ENCODE peak calls at places on chromosome 4, in four cellular contexts. D is breast epithelium, X is upper lobe of left lung, A is K562. Q is an unnamed sample.

GRCh38 chr4:19521151-19521550 is 730.6 kb upstream of the SLIT2 start:
- DNase-seq in A (no peak), D (no peak), X (no peak), Q (no peak)

GRCh38 chr4:109562457-109563237 is 2.6 kb downstream of the MCUB start:
- DNase-seq in A (no peak), X (no peak), D (no peak), Q (no peak)

GRCh38 chr4:77036206-77036605 is 39.6 kb downstream of the CCNI start:
- DNase-seq in A (no peak), X (no peak), D (peak; percentile 57), Q (no peak)

GRCh38 chr4:83285022-83285387 is 407 bp upstream of the COQ2 start:
- DNase-seq in D (no peak), A (no peak), X (peak; percentile 25), Q (no peak)

GRCh38 chr4:183098080-183098722 is 856 bp upstream of the WWC2 start:
- DNase-seq in D (peak; percentile 28), A (peak; percentile 61), X (peak; percentile 54), Q (peak; percentile 38)

GRCh38 chr4:119238068-119238722 is 25.7 kb downstream of the USP53 start:
- DNase-seq in D (no peak), X (no peak), A (no peak), Q (peak; percentile 12)

GRCh38 chr4:79842162-79842561 is 230.9 kb downstream of the ANTXR2 start:
- DNase-seq in A (no peak), D (no peak), X (no peak), Q (no peak)

GRCh38 chr4:76867880-76868655 is 29.9 kb downstream of the SOWAHB start:
- DNase-seq in D (no peak), A (no peak), X (no peak), Q (no peak)

GRCh38 chr4:48388504-48389154 is 47.3 kb downstream of the SLAIN2 start:
- DNase-seq in A (no peak), D (no peak), X (no peak), Q (no peak)

GRCh38 chr4:151031831-151032605 is 16.9 kb upstream of the LRBA start:
- DNase-seq in X (no peak), D (no peak), A (peak; percentile 26), Q (no peak)

GRCh38 chr4:43456383-43456782 is 563.9 kb downstream of the GRXCR1 start:
- DNase-seq in A (no peak), X (no peak), D (no peak), Q (no peak)

GRCh38 chr4:26151615-26152014 is 169.2 kb upstream of the RBPJ start:
- DNase-seq in X (no peak), A (no peak), D (no peak), Q (no peak)

GRCh38 chr4:83639849-83640493 is 104.1 kb downstream of the GPAT3 start:
- DNase-seq in A (peak; percentile 66), D (peak; percentile 30), X (peak; percentile 59), Q (peak; percentile 28)

GRCh38 chr4:62814510-62815047 is 1594.7 kb downstream of the TECRL start:
- DNase-seq in D (no peak), A (no peak), X (no peak), Q (no peak)

GRCh38 chr4:127782275-127783025 is at the start of gene HSPA4L:
- DNase-seq in A (peak; percentile 33), X (peak; percentile 70), D (peak; percentile 55), Q (peak; percentile 25)

GRCh38 chr4:76585270-76585669 is 150.2 kb downstream of the SHROOM3 start:
- DNase-seq in D (no peak), X (no peak), A (no peak), Q (no peak)

DNA sequence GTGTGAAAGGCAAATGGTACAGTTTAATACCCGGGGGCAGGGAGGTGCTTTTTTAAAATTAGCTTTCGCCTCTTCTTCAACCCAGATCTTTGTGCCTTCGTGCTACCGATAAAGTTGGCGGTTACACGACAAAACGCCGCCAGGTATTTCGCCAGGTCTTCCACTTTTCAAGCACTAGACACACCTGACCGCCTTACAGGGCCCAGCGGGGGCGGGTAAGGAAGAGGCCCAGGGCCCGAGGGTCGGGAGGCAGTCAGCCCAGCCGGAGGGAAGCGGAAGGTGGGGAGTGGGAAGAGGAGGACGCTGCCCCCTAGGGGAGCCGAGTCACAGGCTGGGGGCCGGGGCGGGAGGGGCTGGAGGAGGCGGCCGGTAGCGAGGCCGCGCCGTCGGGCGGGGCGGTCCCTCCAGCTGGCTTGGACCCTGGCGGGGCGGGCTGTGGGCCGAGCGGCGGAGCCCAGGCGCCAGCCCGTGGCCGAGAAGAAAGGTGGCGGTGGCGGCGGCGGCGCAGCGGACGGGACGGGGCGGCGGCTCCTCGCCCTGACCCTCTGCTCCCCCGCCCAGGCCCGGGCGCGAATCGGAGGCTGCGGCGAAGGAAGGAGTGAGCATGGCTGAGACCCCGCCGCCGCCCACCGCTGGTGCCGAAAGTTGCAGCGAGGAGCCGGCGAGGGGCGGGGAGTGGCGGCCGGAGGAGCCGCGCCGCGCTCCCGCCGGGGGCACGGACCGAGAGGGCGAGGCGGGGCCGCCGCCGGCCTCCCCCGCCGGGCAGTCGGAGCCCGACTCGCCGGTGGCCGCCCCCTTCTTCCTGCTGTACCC is 16.2 kb downstream of the UTP3 start:
- DNase-seq in D (peak; percentile 59), X (peak; percentile 91), A (peak; percentile 86), Q (peak; percentile 54)
- TF ChIP-seq POLR2AphosphoS5 in D (peak; percentile 16), X (peak; percentile 73), A (peak; percentile 57), Q (no peak)

GRCh38 chr4:38152305-38152704 is 192.1 kb downstream of the PTTG2 start:
- DNase-seq in X (no peak), D (no peak), A (no peak), Q (no peak)

GRCh38 chr4:38150021-38150671 is 189.9 kb downstream of the PTTG2 start:
- DNase-seq in X (no peak), A (no peak), D (no peak), Q (no peak)

GRCh38 chr4:38149472-38149871 is 189.3 kb downstream of the PTTG2 start:
- DNase-seq in X (no peak), A (no peak), D (no peak), Q (no peak)

GRCh38 chr4:38151870-38152269 is 191.7 kb downstream of the PTTG2 start:
- DNase-seq in D (no peak), X (no peak), A (no peak), Q (no peak)

DNA sequence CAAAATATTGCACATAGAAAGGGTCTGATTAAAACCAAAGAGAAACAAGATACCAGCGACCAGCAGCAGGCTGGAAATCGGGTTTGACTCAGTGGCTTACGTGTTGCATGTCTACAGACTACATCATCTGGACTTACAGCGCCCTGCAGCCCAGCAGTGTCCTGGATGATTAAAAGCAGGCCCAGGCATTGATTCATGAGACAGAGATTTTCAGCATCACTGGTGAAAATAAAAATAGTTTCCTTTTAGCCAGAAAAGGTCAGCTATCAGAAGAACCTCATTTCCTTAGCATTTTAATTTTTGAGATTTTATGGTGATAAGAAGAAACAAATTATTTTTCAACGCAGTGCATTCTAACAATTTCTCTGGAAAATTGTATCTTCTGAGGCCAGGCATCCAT is 190.6 kb downstream of the PTTG2 start:
- DNase-seq in X (no peak), D (no peak), A (no peak), Q (no peak)
- TF ChIP-seq POLR2AphosphoS5 in X (no peak), D (no peak), A (no peak), Q (no peak)

GRCh38 chr4:129095811-129096454 is at the start of gene C4orf33:
- DNase-seq in D (peak; percentile 66), A (peak; percentile 67), X (peak; percentile 80), Q (peak; percentile 43)
- TF ChIP-seq POLR2AphosphoS5 in D (no peak), A (peak; percentile 58), X (no peak), Q (peak; percentile 92)

DNA sequence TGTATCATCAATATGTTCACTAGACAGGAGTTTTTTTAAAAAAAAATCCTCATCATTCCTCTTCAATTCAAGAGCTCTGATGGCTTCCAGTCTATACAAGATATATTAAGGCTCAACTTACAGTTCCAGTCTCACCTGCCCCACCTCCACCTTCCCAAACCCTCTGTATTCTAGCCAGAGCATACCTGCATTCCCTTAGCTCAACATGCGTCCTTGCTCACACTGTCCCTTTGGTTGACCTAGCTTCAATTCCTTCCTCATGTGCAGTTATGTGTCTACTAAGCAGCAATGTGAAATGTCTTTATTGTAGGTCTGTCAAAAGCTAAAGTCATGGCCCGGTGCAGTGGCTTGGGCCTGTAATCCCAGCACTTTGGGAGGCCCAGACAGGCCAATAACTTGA is 10.8 kb downstream of the DHX15 start:
- DNase-seq in X (no peak), A (no peak), D (no peak), Q (no peak)
- TF ChIP-seq POLR2AphosphoS5 in X (no peak), A (no peak), D (no peak), Q (no peak)

GRCh38 chr4:2009651-2010233 is 968 bp upstream of the NELFA start:
- DNase-seq in A (no peak), D (peak; percentile 31), X (peak; percentile 71), Q (no peak)
- TF ChIP-seq POLR2AphosphoS5 in A (no peak), D (no peak), X (no peak), Q (no peak)

GRCh38 chr4:159250751-159251325 is 148.0 kb downstream of the RAPGEF2 start:
- DNase-seq in X (no peak), A (no peak), D (no peak), Q (no peak)

GRCh38 chr4:159252491-159252890 is 149.6 kb downstream of the RAPGEF2 start:
- DNase-seq in D (no peak), A (no peak), X (no peak), Q (no peak)

GRCh38 chr4:159248383-159249178 is 145.7 kb downstream of the RAPGEF2 start:
- DNase-seq in A (no peak), D (no peak), X (no peak), Q (no peak)
- TF ChIP-seq POLR2AphosphoS5 in A (no peak), D (no peak), X (no peak), Q (no peak)

DNA sequence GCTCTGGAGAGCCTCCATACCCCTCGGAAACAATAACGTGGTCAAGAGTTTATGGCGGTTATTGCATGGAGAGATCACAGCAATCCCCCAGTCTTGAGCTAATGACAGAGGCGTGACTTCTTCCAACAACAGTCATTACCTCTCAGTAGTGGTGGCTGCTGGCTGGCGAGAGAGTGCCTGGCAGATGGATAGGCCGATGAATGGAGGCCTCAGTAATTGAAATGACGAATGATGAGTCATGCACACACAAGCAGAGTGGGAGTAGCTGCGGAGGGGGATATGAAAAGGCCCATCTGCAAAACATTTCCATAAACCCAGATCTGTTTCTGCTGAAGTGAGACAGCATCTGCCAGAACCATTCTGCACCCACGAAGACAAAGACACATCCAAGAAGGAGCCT is 155.1 kb downstream of the STK32B start:
- DNase-seq in X (no peak), A (no peak), D (no peak), Q (no peak)
- TF ChIP-seq POLR2AphosphoS5 in X (no peak), A (no peak), D (no peak), Q (no peak)

GRCh38 chr4:68732653-68733466 is 62.4 kb upstream of the UGT2B15 start:
- DNase-seq in A (no peak), D (no peak), X (no peak), Q (no peak)
- TF ChIP-seq POLR2AphosphoS5 in A (no peak), D (no peak), X (no peak), Q (no peak)

Q was measured in GM12891.